ENCODE peak calls at places on chromosomes 12 and 14, in six cellular contexts. Z, H, B, N, Q and W are unnamed samples. For H3K4me1, the result is how much of the 10 kb centered on the place peaks cover.

GRCh38 chr12:94545937-94546771 is 86.5 kb upstream of the CEP83 start:
- DNase-seq in Z (peak), H (peak), B (peak), N (no peak), Q (no peak), W (no peak)

GRCh38 chr12:114682101-114682919 is 1.7 kb downstream of the TBX3 start:
- DNase-seq in Z (peak), H (no peak), B (no peak), N (no peak), Q (no peak), W (no peak)

GRCh38 chr12:40963761-40964160 is 224.4 kb upstream of the PDZRN4 start:
- DNase-seq in Z (no peak), H (no peak), B (no peak), N (no peak), Q (no peak), W (no peak)

GRCh38 chr12:29921307-29921706 is 137.6 kb upstream of the TMTC1 start:
- DNase-seq in Z (peak), H (peak), B (peak), N (no peak), Q (no peak), W (peak)

GRCh38 chr14:103007555-103007954 is 49.8 kb downstream of the CDC42BPB start:
- DNase-seq in Z (no peak), H (no peak), B (no peak), N (no peak), Q (no peak), W (no peak)

GRCh38 chr12:45242180-45242579 is 26.3 kb downstream of the ANO6 start:
- DNase-seq in Z (peak), H (no peak), B (no peak), N (no peak), Q (no peak), W (no peak)

GRCh38 chr14:38187475-38187874 is 20.2 kb upstream of the SSTR1 start:
- DNase-seq in Z (peak), H (no peak), B (no peak), N (no peak), Q (no peak), W (no peak)

GRCh38 chr12:132710422-132711168 is at the start of gene PGAM5:
- DNase-seq in Z (peak), H (peak), B (peak), N (peak), Q (peak), W (peak)

DNA sequence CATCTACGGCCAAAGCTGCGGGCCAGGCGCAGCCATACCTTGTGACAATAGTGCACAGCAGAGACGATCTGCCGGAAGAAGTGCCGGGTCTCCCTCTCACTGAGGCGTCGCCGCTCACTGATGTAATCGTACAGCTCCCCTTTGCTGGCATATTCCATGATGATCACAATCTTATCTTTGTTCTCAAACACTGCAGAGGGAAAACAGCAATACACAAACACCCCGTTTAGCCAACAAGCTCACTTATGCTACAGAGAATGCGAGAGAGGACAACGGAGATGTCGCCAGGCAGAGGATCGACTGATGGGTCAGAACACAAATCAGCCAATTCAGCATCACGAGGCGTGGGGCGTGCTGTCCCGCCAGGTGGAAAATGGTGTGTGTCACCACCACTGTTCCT is 52.1 kb downstream of the NUAK1 start:
- DNase-seq in Z (no peak), H (no peak), B (no peak), N (no peak), Q (no peak), W (no peak)
- TF ChIP-seq CTCF in Z (no peak), H (no peak), B (no peak), N (no peak), Q (no peak), W (no peak)

GRCh38 chr12:68200854-68201253 is 24.8 kb downstream of the IL26 start:
- DNase-seq in Z (no peak), H (peak), B (no peak), N (no peak), Q (no peak), W (no peak)

GRCh38 chr12:68203460-68203875 is 22.1 kb downstream of the IL26 start:
- DNase-seq in Z (no peak), H (no peak), B (no peak), N (no peak), Q (no peak), W (no peak)

GRCh38 chr12:68199127-68199526 is 26.5 kb downstream of the IL26 start:
- DNase-seq in Z (no peak), H (no peak), B (no peak), N (no peak), Q (no peak), W (no peak)

DNA sequence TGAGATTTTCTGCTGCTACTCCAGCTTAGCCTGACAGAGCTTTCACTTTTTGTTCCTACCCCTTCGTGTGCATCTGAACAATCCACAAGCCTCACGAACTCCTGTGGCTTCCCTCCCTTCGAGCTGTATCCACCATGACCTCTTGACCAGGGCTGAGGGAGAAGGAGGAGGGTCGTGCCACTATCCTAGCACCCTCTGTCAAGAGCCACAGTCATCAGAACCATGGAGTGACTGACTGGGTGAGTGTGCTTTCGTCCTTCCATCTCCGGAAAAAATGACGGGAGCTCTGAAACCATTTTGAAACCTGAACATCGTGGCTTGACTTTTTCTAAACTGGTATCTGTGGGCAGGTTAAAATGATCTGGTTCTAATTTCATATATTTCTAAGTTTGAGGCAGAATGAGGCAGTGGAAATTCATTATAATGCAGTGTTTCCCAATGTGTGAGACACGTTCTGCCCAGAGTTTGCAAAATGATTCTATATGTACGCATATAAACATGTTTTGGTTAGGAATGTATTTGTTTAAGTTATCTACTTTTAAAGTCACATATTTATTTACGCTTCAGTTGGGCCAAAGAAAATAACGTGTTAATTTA is 27.0 kb downstream of the IL26 start:
- DNase-seq in Z (no peak), H (no peak), B (no peak), N (no peak), Q (no peak), W (no peak)
- H3K4me1 ChIP-seq in Z (under half), H (under half), B (under half), N (under half), Q (under half), W (under half)

DNA sequence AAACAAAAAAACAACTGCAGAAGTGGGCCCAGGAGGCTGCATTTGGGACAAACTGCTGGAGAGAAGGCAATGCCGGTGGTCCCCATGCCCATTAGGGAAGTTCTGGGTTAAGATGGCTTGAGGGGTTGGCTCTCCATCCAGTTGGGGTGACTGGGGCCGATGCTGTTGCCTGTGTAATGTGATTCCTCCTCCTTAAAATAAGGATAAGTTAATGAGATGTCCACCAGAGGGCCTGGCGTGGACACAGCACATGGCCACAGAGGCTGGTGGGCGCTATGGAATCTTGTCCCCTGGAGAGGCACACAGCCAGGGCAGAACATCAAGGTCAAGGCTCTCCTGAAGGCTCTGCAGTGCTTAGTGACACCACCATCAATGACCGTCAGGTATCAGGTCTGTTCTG is 1.0 kb upstream of the TESC start:
- DNase-seq in Z (peak), H (no peak), B (peak), N (no peak), Q (no peak), W (no peak)
- TF ChIP-seq CTCF in Z (peak), H (peak), B (peak), N (no peak), Q (no peak), W (peak)

GRCh38 chr14:30864934-30865333 is 9.4 kb upstream of the COCH start:
- DNase-seq in Z (no peak), H (no peak), B (no peak), N (no peak), Q (no peak), W (no peak)
- H3K4me1 ChIP-seq in Z (under half), H (under half), B (under half), N (under half), Q (under half), W (under half)

GRCh38 chr12:48978291-48978740 is at the start of gene WNT1:
- DNase-seq in Z (no peak), H (no peak), B (no peak), N (peak), Q (no peak), W (no peak)
- TF ChIP-seq CTCF in Z (peak), H (no peak), B (no peak), N (no peak), Q (peak), W (no peak)

DNA sequence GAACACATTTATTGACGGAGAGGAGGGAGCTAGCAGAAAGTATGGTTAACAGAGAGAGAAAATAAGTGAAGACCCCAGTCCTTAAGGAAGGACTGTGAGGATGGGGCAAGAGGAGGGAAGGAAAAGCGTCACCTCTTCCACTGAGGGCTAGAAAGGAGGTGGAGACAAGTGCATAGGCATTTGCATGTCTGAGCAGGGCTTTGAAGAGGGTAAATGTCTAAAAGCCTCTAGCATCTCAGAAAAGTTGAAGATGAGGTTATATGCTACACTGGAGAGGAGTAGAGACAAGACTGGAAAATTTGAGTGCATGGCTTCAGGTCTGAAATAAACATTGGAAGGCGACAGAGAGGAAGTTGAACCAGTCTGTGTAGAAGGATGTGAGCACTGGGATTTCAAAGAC is 98.5 kb upstream of the IFNG-AS1 start:
- DNase-seq in Z (no peak), H (no peak), B (no peak), N (no peak), Q (no peak), W (no peak)
- H3K4me1 ChIP-seq in Z (under half), H (under half), B (under half), N (under half), Q (under half), W (under half)

GRCh38 chr12:109475121-109475520 is 2.0 kb downstream of the KCTD10 start:
- DNase-seq in Z (no peak), H (no peak), B (no peak), N (no peak), Q (no peak), W (no peak)

GRCh38 chr12:109477963-109478315 is 505 bp downstream of the UBE3B start:
- DNase-seq in Z (no peak), H (no peak), B (no peak), N (no peak), Q (no peak), W (no peak)

GRCh38 chr12:109476807-109477184 is 304 bp downstream of the KCTD10 start:
- DNase-seq in Z (no peak), H (peak), B (no peak), N (no peak), Q (no peak), W (no peak)

GRCh38 chr12:109475993-109476806 is 900 bp downstream of the KCTD10 start:
- DNase-seq in Z (no peak), H (peak), B (no peak), N (no peak), Q (no peak), W (no peak)

DNA sequence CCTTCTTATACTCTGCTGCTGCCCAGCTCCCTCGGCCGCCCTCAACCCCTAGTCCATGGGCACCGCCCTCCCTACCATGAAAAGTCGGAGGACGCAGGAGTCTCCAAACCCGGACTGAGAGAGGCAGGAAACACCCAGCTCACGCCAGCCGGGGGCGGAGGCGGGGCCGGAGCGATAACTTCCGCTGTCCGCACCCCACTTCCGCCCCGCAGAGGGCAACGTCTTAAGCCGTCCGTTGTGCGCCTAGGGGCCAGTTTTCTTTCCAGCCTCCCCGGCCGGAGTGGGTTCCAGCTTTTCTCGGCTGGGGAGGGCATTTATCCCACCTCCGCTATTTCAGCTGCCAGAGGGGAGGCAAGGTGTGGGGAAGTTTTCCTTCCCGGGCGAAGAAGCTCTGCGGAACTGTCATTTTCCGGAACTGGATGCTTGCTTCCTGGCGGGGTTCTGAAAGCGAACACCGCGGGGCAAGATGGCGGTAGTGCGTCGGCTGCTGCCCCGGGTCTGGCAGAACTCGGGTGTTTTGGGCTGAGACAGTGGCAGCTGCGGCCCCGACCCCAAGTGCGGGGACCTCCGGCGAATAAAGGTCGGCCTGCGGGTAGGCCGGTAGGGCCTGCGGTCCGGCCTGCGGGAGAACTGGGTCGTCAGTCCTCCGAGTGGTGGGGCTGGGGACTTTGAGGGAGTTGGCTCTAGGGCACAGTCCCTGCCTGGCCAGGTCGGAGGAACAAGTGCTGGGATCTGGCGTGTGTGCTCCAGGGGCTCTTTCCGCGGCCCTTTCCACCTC is at the start of the genes KCTD10 and UBE3B:
- DNase-seq in Z (peak), H (peak), B (peak), N (peak), Q (peak), W (peak)
- TF ChIP-seq CTCF in Z (no peak), H (no peak), B (no peak), N (no peak), Q (no peak), W (no peak)

GRCh38 chr14:96801931-96802330 is 4.7 kb downstream of the VRK1 start:
- DNase-seq in Z (no peak), H (no peak), B (no peak), N (no peak), Q (no peak), W (no peak)
- H3K4me1 ChIP-seq in Z (under half), H (under half), B (under half), N (under half), Q (under half), W (under half)